ENCODE peak calls at places on chromosomes 6 and 20, in six cellular contexts. One of them, this sample, is unnamed.

GRCh38 chr20:9256359-9256758 is 187.5 kb downstream of the PLCB4 start:
- DNase-seq in mesenchymal stem cell: no peak
- DNase-seq in neuronal stem cell: no peak
- DNase-seq in H9: no peak
- DNase-seq in IMR-90: no peak
- DNase-seq in H1: no peak
- DNase-seq in this sample: no peak

GRCh38 chr20:21357851-21358250 is 39.5 kb downstream of the NKX2-4 start:
- DNase-seq in IMR-90: peak; percentile 12
- DNase-seq in neuronal stem cell: no peak
- DNase-seq in mesenchymal stem cell: no peak
- DNase-seq in H9: no peak
- DNase-seq in H1: no peak
- DNase-seq in this sample: peak; percentile 79

GRCh38 chr6:111985202-111985731 is 68.6 kb upstream of the CCN6 start:
- DNase-seq in IMR-90: peak; percentile 96
- DNase-seq in mesenchymal stem cell: peak; percentile 85
- DNase-seq in H1: no peak
- DNase-seq in H9: peak; percentile 76
- DNase-seq in neuronal stem cell: no peak
- DNase-seq in this sample: peak; percentile 99

GRCh38 chr6:41538556-41539182 is 7.5 kb upstream of the FOXP4 start:
- DNase-seq in H9: no peak
- DNase-seq in mesenchymal stem cell: peak; percentile 57
- DNase-seq in neuronal stem cell: no peak
- DNase-seq in IMR-90: peak; percentile 13
- DNase-seq in H1: no peak
- DNase-seq in this sample: no peak

GRCh38 chr20:57655812-57656161 is 35.6 kb upstream of the ZBP1 start:
- DNase-seq in neuronal stem cell: no peak
- DNase-seq in H9: no peak
- DNase-seq in H1: peak; percentile 43
- DNase-seq in mesenchymal stem cell: no peak
- DNase-seq in IMR-90: no peak
- DNase-seq in this sample: no peak

GRCh38 chr6:36487698-36488097 is 44.9 kb downstream of the KCTD20 start:
- DNase-seq in neuronal stem cell: no peak
- DNase-seq in mesenchymal stem cell: peak; percentile 24
- DNase-seq in H1: no peak
- DNase-seq in IMR-90: peak; percentile 14
- DNase-seq in H9: no peak
- DNase-seq in this sample: no peak

GRCh38 chr20:40435146-40435545 is 253.9 kb downstream of the MAFB start:
- DNase-seq in IMR-90: no peak
- DNase-seq in H9: no peak
- DNase-seq in mesenchymal stem cell: no peak
- DNase-seq in neuronal stem cell: no peak
- DNase-seq in H1: no peak
- DNase-seq in this sample: no peak

GRCh38 chr6:43804550-43805223 is 34.7 kb downstream of the VEGFA start:
- DNase-seq in mesenchymal stem cell: no peak
- DNase-seq in H1: no peak
- DNase-seq in IMR-90: no peak
- DNase-seq in neuronal stem cell: no peak
- DNase-seq in H9: no peak
- DNase-seq in this sample: no peak

GRCh38 chr6:15569035-15569995 is 93.5 kb downstream of the DTNBP1 start:
- DNase-seq in H9: no peak
- DNase-seq in IMR-90: no peak
- DNase-seq in neuronal stem cell: no peak
- DNase-seq in H1: no peak
- DNase-seq in mesenchymal stem cell: no peak
- DNase-seq in this sample: peak; percentile 38

GRCh38 chr6:42260972-42261371 is 43.3 kb upstream of the MRPS10 start:
- DNase-seq in mesenchymal stem cell: peak; percentile 29
- DNase-seq in H9: peak; percentile 73
- DNase-seq in H1: peak; percentile 86
- DNase-seq in neuronal stem cell: peak; percentile 17
- DNase-seq in IMR-90: no peak
- DNase-seq in this sample: peak; percentile 65

GRCh38 chr20:25294459-25295385 is 46.8 kb downstream of the PYGB start:
- DNase-seq in mesenchymal stem cell: peak; percentile 75
- DNase-seq in neuronal stem cell: peak; percentile 33
- DNase-seq in H1: peak; percentile 87
- DNase-seq in H9: peak; percentile 87
- DNase-seq in IMR-90: peak; percentile 52
- DNase-seq in this sample: peak; percentile 85

GRCh38 chr20:15917333-15917732 is 655.9 kb downstream of the KIF16B start:
- DNase-seq in H9: no peak
- DNase-seq in H1: no peak
- DNase-seq in mesenchymal stem cell: no peak
- DNase-seq in IMR-90: no peak
- DNase-seq in neuronal stem cell: no peak
- DNase-seq in this sample: no peak

GRCh38 chr20:5195655-5196054 is 68.8 kb downstream of the CDS2 start:
- DNase-seq in neuronal stem cell: no peak
- DNase-seq in mesenchymal stem cell: peak; percentile 50
- DNase-seq in H1: no peak
- DNase-seq in H9: no peak
- DNase-seq in IMR-90: peak; percentile 77
- DNase-seq in this sample: no peak

GRCh38 chr6:133871131-133871530 is 17.8 kb upstream of the TCF21 start:
- DNase-seq in H1: no peak
- DNase-seq in mesenchymal stem cell: no peak
- DNase-seq in H9: no peak
- DNase-seq in IMR-90: no peak
- DNase-seq in neuronal stem cell: no peak
- DNase-seq in this sample: no peak

GRCh38 chr6:163461696-163462095 is 47.2 kb downstream of the QKI start:
- DNase-seq in H1: no peak
- DNase-seq in neuronal stem cell: no peak
- DNase-seq in IMR-90: no peak
- DNase-seq in mesenchymal stem cell: no peak
- DNase-seq in H9: no peak
- DNase-seq in this sample: no peak

GRCh38 chr6:169800668-169801395 is 49.4 kb downstream of the ERMARD start:
- DNase-seq in IMR-90: peak; percentile 82
- DNase-seq in neuronal stem cell: no peak
- DNase-seq in H1: peak; percentile 44
- DNase-seq in mesenchymal stem cell: peak; percentile 72
- DNase-seq in H9: peak; percentile 32
- DNase-seq in this sample: peak; percentile 58

GRCh38 chr6:21995318-21995717 is 301.5 kb downstream of the PRL start:
- DNase-seq in H1: no peak
- DNase-seq in IMR-90: no peak
- DNase-seq in mesenchymal stem cell: no peak
- DNase-seq in H9: no peak
- DNase-seq in neuronal stem cell: no peak
- DNase-seq in this sample: no peak

GRCh38 chr20:1816384-1817381 is 78.5 kb upstream of the SIRPA start:
- DNase-seq in neuronal stem cell: no peak
- DNase-seq in H9: peak; percentile 21
- DNase-seq in IMR-90: peak; percentile 63
- DNase-seq in H1: no peak
- DNase-seq in mesenchymal stem cell: peak; percentile 50
- DNase-seq in this sample: no peak

GRCh38 chr6:148249160-148249559 is 93.5 kb upstream of the SASH1 start:
- DNase-seq in neuronal stem cell: no peak
- DNase-seq in H1: no peak
- DNase-seq in H9: no peak
- DNase-seq in IMR-90: no peak
- DNase-seq in mesenchymal stem cell: no peak
- DNase-seq in this sample: no peak

GRCh38 chr6:73937805-73938204 is 241.8 kb downstream of the CD109 start:
- DNase-seq in mesenchymal stem cell: no peak
- DNase-seq in H1: no peak
- DNase-seq in neuronal stem cell: no peak
- DNase-seq in IMR-90: peak; percentile 52
- DNase-seq in H9: no peak
- DNase-seq in this sample: no peak

GRCh38 chr20:61557603-61558002 is 305.5 kb downstream of the CDH4 start:
- DNase-seq in H9: no peak
- DNase-seq in neuronal stem cell: no peak
- DNase-seq in H1: no peak
- DNase-seq in mesenchymal stem cell: no peak
- DNase-seq in IMR-90: no peak
- DNase-seq in this sample: no peak

GRCh38 chr6:81818778-81819491 is 66.5 kb upstream of the TENT5A start:
- DNase-seq in H1: no peak
- DNase-seq in neuronal stem cell: no peak
- DNase-seq in IMR-90: no peak
- DNase-seq in mesenchymal stem cell: no peak
- DNase-seq in H9: no peak
- DNase-seq in this sample: no peak

GRCh38 chr20:2234788-2235187 is 61.0 kb upstream of the TGM3 start:
- DNase-seq in H1: no peak
- DNase-seq in mesenchymal stem cell: no peak
- DNase-seq in H9: peak; percentile 68
- DNase-seq in IMR-90: no peak
- DNase-seq in neuronal stem cell: no peak
- DNase-seq in this sample: peak; percentile 86

GRCh38 chr20:10565191-10565921 is 108.4 kb downstream of the JAG1 start:
- DNase-seq in IMR-90: peak; percentile 89
- DNase-seq in H9: no peak
- DNase-seq in mesenchymal stem cell: peak; percentile 88
- DNase-seq in neuronal stem cell: no peak
- DNase-seq in H1: no peak
- DNase-seq in this sample: peak; percentile 65

GRCh38 chr6:89985744-89986493 is 91.7 kb downstream of the GJA10 start:
- DNase-seq in mesenchymal stem cell: peak; percentile 73
- DNase-seq in neuronal stem cell: peak; percentile 38
- DNase-seq in IMR-90: peak; percentile 96
- DNase-seq in H9: no peak
- DNase-seq in H1: no peak
- DNase-seq in this sample: no peak

GRCh38 chr20:38162878-38163875 is 1.9 kb downstream of the TGM2 start:
- DNase-seq in H1: no peak
- DNase-seq in mesenchymal stem cell: no peak
- DNase-seq in neuronal stem cell: no peak
- DNase-seq in H9: no peak
- DNase-seq in IMR-90: no peak
- DNase-seq in this sample: no peak
- H2BK15ac ChIP-seq in H1: no peak overlapping the region
- H2BK15ac ChIP-seq in mesenchymal stem cell: peak overlapping the region; percentile 23
- H2BK15ac ChIP-seq in neuronal stem cell: no peak overlapping the region
- H2BK15ac ChIP-seq in H9: no peak overlapping the region
- H2BK15ac ChIP-seq in IMR-90: peak overlapping the region; percentile 48
- H2BK15ac ChIP-seq in this sample: no peak overlapping the region

GRCh38 chr6:142240203-142240602 is 61.6 kb upstream of the ADGRG6 start:
- DNase-seq in H9: no peak
- DNase-seq in H1: no peak
- DNase-seq in mesenchymal stem cell: no peak
- DNase-seq in IMR-90: no peak
- DNase-seq in neuronal stem cell: no peak
- DNase-seq in this sample: no peak
- H2BK15ac ChIP-seq in H9: no peak overlapping the region
- H2BK15ac ChIP-seq in H1: no peak overlapping the region
- H2BK15ac ChIP-seq in mesenchymal stem cell: no peak overlapping the region
- H2BK15ac ChIP-seq in IMR-90: no peak overlapping the region
- H2BK15ac ChIP-seq in neuronal stem cell: no peak overlapping the region
- H2BK15ac ChIP-seq in this sample: no peak overlapping the region

GRCh38 chr6:63437058-63437457 is 117.3 kb upstream of the LGSN start:
- DNase-seq in IMR-90: no peak
- DNase-seq in neuronal stem cell: no peak
- DNase-seq in mesenchymal stem cell: no peak
- DNase-seq in H1: no peak
- DNase-seq in H9: no peak
- DNase-seq in this sample: no peak

GRCh38 chr6:63434936-63435335 is 115.2 kb upstream of the LGSN start:
- DNase-seq in H9: no peak
- DNase-seq in H1: no peak
- DNase-seq in neuronal stem cell: no peak
- DNase-seq in mesenchymal stem cell: no peak
- DNase-seq in IMR-90: no peak
- DNase-seq in this sample: no peak

GRCh38 chr6:63440057-63440456 is 120.3 kb upstream of the LGSN start:
- DNase-seq in H1: no peak
- DNase-seq in H9: peak; percentile 45
- DNase-seq in mesenchymal stem cell: no peak
- DNase-seq in neuronal stem cell: no peak
- DNase-seq in IMR-90: no peak
- DNase-seq in this sample: peak; percentile 51

GRCh38 chr6:63440594-63440993 is 120.8 kb upstream of the LGSN start:
- DNase-seq in neuronal stem cell: no peak
- DNase-seq in IMR-90: no peak
- DNase-seq in H9: no peak
- DNase-seq in mesenchymal stem cell: no peak
- DNase-seq in H1: no peak
- DNase-seq in this sample: no peak

DNA sequence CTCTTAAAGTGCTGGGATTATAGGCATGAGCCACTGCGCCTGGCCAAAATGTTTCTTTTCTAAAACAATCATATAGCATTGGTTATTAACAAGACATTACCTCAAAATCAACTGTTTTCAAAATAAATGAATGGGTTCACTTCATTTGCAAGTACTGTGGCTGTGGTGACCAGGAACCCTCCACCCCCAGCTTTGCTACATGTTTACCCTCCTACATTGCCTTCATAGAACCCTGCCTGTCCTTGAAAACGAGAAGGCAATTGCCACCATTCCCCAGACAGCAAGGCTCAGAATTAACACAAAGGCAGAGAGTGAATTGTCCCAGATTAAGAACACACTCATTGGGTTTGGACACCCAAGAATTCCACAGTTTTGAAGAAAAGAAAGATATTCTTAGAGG is 116.6 kb upstream of the LGSN start:
- DNase-seq in IMR-90: no peak
- DNase-seq in mesenchymal stem cell: no peak
- DNase-seq in H9: no peak
- DNase-seq in H1: no peak
- DNase-seq in neuronal stem cell: no peak
- DNase-seq in this sample: no peak
- H2BK15ac ChIP-seq in IMR-90: no peak overlapping the region
- H2BK15ac ChIP-seq in mesenchymal stem cell: no peak overlapping the region
- H2BK15ac ChIP-seq in H9: no peak overlapping the region
- H2BK15ac ChIP-seq in H1: no peak overlapping the region
- H2BK15ac ChIP-seq in neuronal stem cell: no peak overlapping the region
- H2BK15ac ChIP-seq in this sample: no peak overlapping the region

GRCh38 chr6:27565839-27566779 is 93.2 kb upstream of the ZNF184 start:
- DNase-seq in IMR-90: no peak
- DNase-seq in mesenchymal stem cell: no peak
- DNase-seq in neuronal stem cell: no peak
- DNase-seq in H9: peak; percentile 65
- DNase-seq in H1: peak; percentile 78
- DNase-seq in this sample: peak; percentile 90

GRCh38 chr6:27568226-27568889 is 95.5 kb upstream of the ZNF184 start:
- DNase-seq in H9: peak; percentile 47
- DNase-seq in neuronal stem cell: no peak
- DNase-seq in mesenchymal stem cell: no peak
- DNase-seq in H1: no peak
- DNase-seq in IMR-90: no peak
- DNase-seq in this sample: peak; percentile 96
- H2BK15ac ChIP-seq in H9: no peak overlapping the region
- H2BK15ac ChIP-seq in neuronal stem cell: no peak overlapping the region
- H2BK15ac ChIP-seq in mesenchymal stem cell: no peak overlapping the region
- H2BK15ac ChIP-seq in H1: no peak overlapping the region
- H2BK15ac ChIP-seq in IMR-90: no peak overlapping the region
- H2BK15ac ChIP-seq in this sample: no peak overlapping the region

This sample was measured in mesendoderm.